ENCODE peak calls at places on chromosomes 3 and 15, in five cellular contexts. D is GM20000, R is Caco-2, J is fibroblast of mammary gland, O is colonic mucosa. P is an unnamed sample.

GRCh38 chr15:80512729-80513670 is 108.8 kb downstream of the ARNT2 start:
- DNase-seq in D (no peak), R (no peak), J (peak; percentile 56), O (no peak), P (no peak)

GRCh38 chr3:155195558-155195957 is 97.9 kb downstream of the STRIT1 start:
- DNase-seq in D (no peak), R (no peak), J (no peak), O (no peak), P (no peak)

GRCh38 chr15:38685686-38686339 is 121.2 kb upstream of the RASGRP1 start:
- DNase-seq in D (no peak), R (no peak), J (no peak), O (no peak), P (no peak)

GRCh38 chr3:136819784-136820640 is 1.1 kb downstream of the SLC35G2 start:
- DNase-seq in D (no peak), R (peak; percentile 62), J (peak; percentile 66), O (peak; percentile 36), P (no peak)

GRCh38 chr3:68479779-68480178 is 452.6 kb downstream of the TAFA4 start:
- DNase-seq in D (no peak), R (no peak), J (no peak), O (no peak), P (no peak)

GRCh38 chr15:41025393-41025792 is 72.1 kb downstream of the CHAC1 start:
- DNase-seq in D (no peak), R (no peak), J (no peak), O (no peak), P (no peak)

GRCh38 chr3:58991623-58992022 is 58.2 kb downstream of the CFAP20DC start:
- DNase-seq in D (no peak), R (no peak), J (no peak), O (no peak), P (no peak)

GRCh38 chr3:127612966-127613365 is 14.8 kb downstream of the MCM2 start:
- DNase-seq in D (no peak), R (no peak), J (no peak), O (no peak), P (no peak)

GRCh38 chr3:140365872-140366697 is 311.8 kb upstream of the TRIM42 start:
- DNase-seq in D (no peak), R (no peak), J (no peak), O (no peak), P (no peak)

GRCh38 chr3:150083653-150084037 is 113.0 kb upstream of the PFN2 start:
- DNase-seq in D (no peak), R (no peak), J (peak; percentile 69), O (no peak), P (no peak)

GRCh38 chr3:52055537-52056351 is 627 bp downstream of the DUSP7 start:
- DNase-seq in D (peak; percentile 75), R (peak; percentile 56), J (peak; percentile 53), O (peak; percentile 36), P (peak; percentile 52)

GRCh38 chr3:94961423-94962100 is 898.7 kb downstream of the NSUN3 start:
- DNase-seq in D (no peak), R (peak; percentile 70), J (no peak), O (no peak), P (no peak)

GRCh38 chr15:78355185-78355584 is 15.0 kb downstream of the CRABP1 start:
- DNase-seq in D (no peak), R (no peak), J (no peak), O (no peak), P (no peak)

GRCh38 chr3:128100638-128101037 is 23.0 kb downstream of the RUVBL1 start:
- DNase-seq in D (no peak), R (no peak), J (no peak), O (no peak), P (no peak)

GRCh38 chr15:43545426-43545825 is 28.0 kb downstream of the MAP1A start:
- DNase-seq in D (no peak), R (no peak), J (no peak), O (no peak), P (no peak)

DNA sequence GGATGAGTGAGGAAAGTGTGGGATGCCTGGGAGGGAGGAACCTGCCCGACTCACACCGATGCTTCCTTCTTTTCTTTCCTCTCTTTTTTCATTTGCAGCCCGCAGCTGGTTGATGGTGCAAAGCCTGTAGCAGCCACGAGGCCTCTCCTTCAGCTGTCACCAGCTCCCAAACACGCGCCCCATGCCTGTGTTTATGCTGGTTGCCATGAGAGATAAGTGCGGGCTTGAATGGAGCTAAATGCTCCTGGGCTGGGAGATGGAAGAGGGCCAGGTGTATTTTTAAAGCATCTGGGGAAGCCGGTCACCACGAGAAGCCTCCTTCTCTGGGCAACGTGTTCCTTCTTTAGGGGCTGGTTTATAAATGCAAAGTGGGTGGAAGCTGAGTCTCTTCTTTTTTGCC is 9.3 kb downstream of the COLQ start:
- DNase-seq in D (no peak), R (no peak), J (no peak), O (no peak), P (no peak)
- TF ChIP-seq CTCF in D (no peak), R (no peak), J (no peak), O (no peak), P (no peak)

GRCh38 chr3:72892870-72893269 is 5.0 kb downstream of the GXYLT2 start:
- DNase-seq in D (no peak), R (no peak), J (peak; percentile 11), O (peak; percentile 24), P (no peak)
- TF ChIP-seq CTCF in D (no peak), R (peak; percentile 27), J (peak; percentile 34), O (no peak), P (no peak)

DNA sequence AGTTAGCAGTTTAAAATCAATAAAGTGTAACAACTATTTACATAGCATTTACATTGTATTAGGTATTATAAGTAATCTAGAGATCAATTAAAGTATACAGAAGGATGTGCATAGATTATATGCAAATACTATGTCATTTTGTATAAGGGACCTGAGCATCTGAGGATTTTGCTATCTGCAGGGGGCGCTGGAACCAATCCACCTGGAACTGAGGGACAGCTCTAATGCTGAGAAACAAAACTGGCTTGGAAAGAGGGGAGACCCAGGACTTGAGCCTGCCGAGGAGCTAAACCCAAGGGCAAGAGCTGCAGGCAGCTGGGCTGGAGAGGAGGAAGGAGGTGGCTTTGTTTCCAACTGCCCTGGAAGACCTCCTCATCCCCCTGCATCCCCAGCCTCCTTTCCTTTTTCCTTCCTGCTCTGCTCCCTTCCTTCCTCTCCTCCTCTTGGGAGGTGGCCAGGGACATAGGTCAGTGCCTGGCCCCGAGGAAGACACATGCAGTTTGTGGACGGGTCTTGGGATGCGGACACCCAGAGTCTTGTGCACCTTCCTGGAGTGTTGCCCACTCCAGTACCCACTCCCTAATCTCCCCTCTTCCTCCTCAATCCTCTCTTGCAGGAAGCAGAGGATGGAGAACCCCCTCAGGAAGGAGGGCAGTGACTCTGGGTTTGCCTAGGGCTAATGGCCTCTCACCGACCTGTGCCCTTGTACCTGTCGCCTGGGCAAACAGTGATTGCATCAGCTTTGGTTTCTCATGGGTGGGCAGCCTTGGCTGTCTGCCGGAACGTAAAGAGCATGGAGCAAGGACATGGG is 826 bp upstream of the RTP3 start:
- DNase-seq in D (peak; percentile 58), R (no peak), J (no peak), O (peak; percentile 40), P (peak; percentile 46)
- TF ChIP-seq CTCF in D (peak; percentile 40), R (no peak), J (peak; percentile 30), O (no peak), P (peak; percentile 44)

GRCh38 chr3:57951106-57951882 is 56.9 kb upstream of the FLNB start:
- DNase-seq in D (no peak), R (peak; percentile 56), J (peak; percentile 89), O (peak; percentile 72), P (peak; percentile 31)

GRCh38 chr3:57948782-57949242 is 59.4 kb upstream of the FLNB start:
- DNase-seq in D (no peak), R (no peak), J (no peak), O (no peak), P (no peak)

GRCh38 chr3:57949344-57949743 is 58.9 kb upstream of the FLNB start:
- DNase-seq in D (no peak), R (no peak), J (no peak), O (no peak), P (no peak)

GRCh38 chr3:57948080-57948671 is 60.0 kb upstream of the FLNB start:
- DNase-seq in D (no peak), R (no peak), J (no peak), O (no peak), P (no peak)

GRCh38 chr3:57949779-57950618 is 58.2 kb upstream of the FLNB start:
- DNase-seq in D (no peak), R (no peak), J (peak; percentile 42), O (no peak), P (no peak)
- TF ChIP-seq CTCF in D (no peak), R (no peak), J (peak; percentile 33), O (no peak), P (no peak)

GRCh38 chr3:152229692-152230091 is 39.0 kb upstream of the MBNL1 start:
- DNase-seq in D (no peak), R (no peak), J (no peak), O (no peak), P (no peak)
- TF ChIP-seq CTCF in D (no peak), R (no peak), J (no peak), O (no peak), P (no peak)